ENCODE peak calls at places on chromosomes 6 and 20, in ten cellular contexts. H is adrenal gland, W is GM20000, S is GM12878, I is mesothelial cell of epicardium, Y is H9, V is progenitor cell of endocrine pancreas, K is endodermal cell, E is natural killer cell, Q is colonic mucosa. Z is an unnamed sample.

GRCh38 chr6:31075528-31075927 is 36.8 kb downstream of the C6orf15 start:
- DNase-seq in H (no peak), W (no peak), S (no peak), I (no peak), Y (no peak), V (no peak), K (no peak), E (no peak), Q (no peak), Z (no peak)

GRCh38 chr20:50826121-50826520 is 31.3 kb downstream of the BCAS4 start:
- DNase-seq in H (peak; percentile 64), W (no peak), S (no peak), I (no peak), Y (no peak), V (no peak), K (no peak), E (no peak), Q (no peak), Z (no peak)

GRCh38 chr20:23407770-23408467 is 13.4 kb downstream of the NAPB start:
- DNase-seq in H (no peak), W (peak; percentile 48), S (no peak), I (no peak), Y (no peak), V (no peak), K (no peak), E (no peak), Q (no peak), Z (no peak)

GRCh38 chr6:141580121-141580520 is 552.6 kb upstream of the GJE1 start:
- DNase-seq in H (no peak), W (no peak), S (no peak), I (no peak), Y (no peak), V (no peak), K (no peak), E (no peak), Q (no peak), Z (no peak)

GRCh38 chr6:39980839-39981580 is 46.7 kb upstream of the MOCS1 start:
- DNase-seq in H (peak; percentile 34), W (peak; percentile 31), S (no peak), I (no peak), Y (peak; percentile 41), V (peak; percentile 12), K (peak; percentile 71), E (no peak), Q (peak; percentile 45), Z (peak; percentile 25)

GRCh38 chr20:44406572-44407100 is 51.1 kb downstream of the HNF4A start:
- DNase-seq in H (no peak), W (no peak), S (no peak), I (no peak), Y (no peak), V (no peak), K (no peak), E (no peak), Q (peak; percentile 88), Z (no peak)

GRCh38 chr6:124056884-124057283 is 253.2 kb downstream of the NKAIN2 start:
- DNase-seq in H (no peak), W (no peak), S (no peak), I (no peak), Y (no peak), V (no peak), K (no peak), E (no peak), Q (no peak), Z (no peak)

GRCh38 chr20:1567392-1568165 is 10.1 kb upstream of the SIRPD start:
- DNase-seq in H (no peak), W (peak; percentile 1), S (no peak), I (no peak), Y (no peak), V (no peak), K (peak; percentile 72), E (no peak), Q (no peak), Z (no peak)

DNA sequence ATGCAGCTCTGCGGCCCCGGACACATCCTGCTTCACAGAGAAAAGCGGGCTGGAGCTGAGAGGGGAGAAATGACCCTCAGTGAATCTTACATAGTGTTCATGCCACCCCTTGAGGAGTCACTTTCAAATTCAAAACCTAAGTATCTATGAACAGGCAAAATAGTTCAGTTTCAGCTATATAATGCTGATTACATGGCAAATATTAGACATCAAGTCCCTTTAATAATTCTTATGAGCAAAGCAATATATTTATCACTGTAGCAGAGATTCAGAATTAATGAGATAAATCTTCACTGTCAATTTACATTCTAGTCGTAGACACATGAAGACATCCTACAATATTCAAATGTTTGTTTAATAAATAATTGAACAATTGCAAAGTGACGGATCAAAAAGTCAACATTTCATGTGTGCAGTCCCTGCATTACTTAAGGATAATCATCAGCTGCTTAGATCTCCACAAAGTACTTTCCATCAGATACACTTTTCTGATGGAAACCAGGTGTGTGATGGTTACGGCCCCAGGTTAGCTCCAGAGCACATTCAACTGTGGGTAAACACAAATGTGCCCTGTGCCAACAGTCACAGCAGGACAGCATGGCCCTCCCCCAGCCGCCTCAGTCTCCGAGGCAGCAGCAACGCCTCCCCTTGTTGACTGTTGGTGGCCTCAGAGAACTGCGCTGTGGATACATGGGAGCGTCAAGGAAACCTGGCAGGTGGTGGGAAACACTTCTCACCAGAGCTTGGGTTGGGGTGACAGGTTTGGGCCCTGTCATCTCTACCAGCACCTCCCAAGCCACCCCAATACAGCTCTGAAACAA is 787 bp upstream of the PRR18 start:
- DNase-seq in H (no peak), W (no peak), S (no peak), I (no peak), Y (no peak), V (no peak), K (no peak), E (no peak), Q (no peak), Z (no peak)
- TF ChIP-seq CTCF in H (no peak), W (no peak), S (no peak), I (no peak), Y (no peak), V (no peak), K (no peak), E (no peak), Q (no peak), Z (no peak)

DNA sequence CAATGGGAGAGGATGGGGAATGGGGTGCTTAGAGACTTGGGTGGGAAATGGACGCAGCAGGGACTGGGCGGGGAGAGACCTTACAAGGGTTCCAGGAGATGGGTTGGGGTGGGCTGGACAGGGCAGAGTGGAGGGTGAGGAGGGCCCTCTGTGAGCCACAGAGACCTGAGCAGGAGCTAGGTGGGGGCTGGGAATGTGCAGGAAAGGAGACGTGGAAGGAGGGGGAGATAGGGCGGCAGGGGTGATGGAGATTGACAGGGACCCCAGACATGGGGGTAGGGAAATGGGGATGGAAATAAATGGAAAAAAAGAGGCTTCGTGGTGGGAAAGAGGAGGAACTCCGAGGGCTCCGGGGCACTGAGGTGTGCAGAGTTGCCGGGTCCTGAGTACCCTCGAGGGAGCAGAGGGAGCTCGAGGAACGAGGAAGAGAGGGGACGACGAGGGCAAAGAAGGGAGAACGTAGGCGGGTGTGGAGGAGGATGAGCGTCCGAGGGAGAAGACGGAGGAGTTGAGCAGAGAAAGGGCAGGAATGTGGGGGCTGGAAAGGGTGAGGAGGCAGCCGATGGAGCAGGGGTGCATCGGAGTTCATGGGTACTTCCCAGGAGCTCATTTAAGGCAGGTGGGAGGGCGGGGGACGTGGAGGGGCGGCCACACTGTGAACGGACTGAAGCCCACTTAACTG is 2.1 kb upstream of the CTCFL start:
- DNase-seq in H (no peak), W (no peak), S (no peak), I (no peak), Y (no peak), V (no peak), K (no peak), E (no peak), Q (no peak), Z (no peak)
- TF ChIP-seq CTCF in H (no peak), W (no peak), S (no peak), I (no peak), Y (peak; percentile 43), V (no peak), K (peak; percentile 7), E (no peak), Q (no peak), Z (no peak)

GRCh38 chr6:44000164-44000842 is 126.9 kb downstream of the MRPL14 start:
- DNase-seq in H (no peak), W (peak; percentile 82), S (peak; percentile 84), I (no peak), Y (peak; percentile 94), V (no peak), K (peak; percentile 92), E (no peak), Q (peak; percentile 91), Z (no peak)

GRCh38 chr6:43999628-44000027 is 127.6 kb downstream of the MRPL14 start:
- DNase-seq in H (no peak), W (no peak), S (no peak), I (no peak), Y (no peak), V (no peak), K (no peak), E (no peak), Q (no peak), Z (no peak)

GRCh38 chr6:44002071-44002590 is 125.1 kb downstream of the MRPL14 start:
- DNase-seq in H (no peak), W (no peak), S (no peak), I (peak; percentile 44), Y (peak; percentile 85), V (peak; percentile 73), K (peak; percentile 98), E (no peak), Q (peak; percentile 60), Z (no peak)

GRCh38 chr6:44002591-44003344 is 124.5 kb downstream of the MRPL14 start:
- DNase-seq in H (peak; percentile 70), W (peak; percentile 82), S (no peak), I (peak; percentile 40), Y (peak; percentile 82), V (peak; percentile 71), K (peak; percentile 92), E (peak; percentile 39), Q (peak; percentile 75), Z (peak; percentile 32)

DNA sequence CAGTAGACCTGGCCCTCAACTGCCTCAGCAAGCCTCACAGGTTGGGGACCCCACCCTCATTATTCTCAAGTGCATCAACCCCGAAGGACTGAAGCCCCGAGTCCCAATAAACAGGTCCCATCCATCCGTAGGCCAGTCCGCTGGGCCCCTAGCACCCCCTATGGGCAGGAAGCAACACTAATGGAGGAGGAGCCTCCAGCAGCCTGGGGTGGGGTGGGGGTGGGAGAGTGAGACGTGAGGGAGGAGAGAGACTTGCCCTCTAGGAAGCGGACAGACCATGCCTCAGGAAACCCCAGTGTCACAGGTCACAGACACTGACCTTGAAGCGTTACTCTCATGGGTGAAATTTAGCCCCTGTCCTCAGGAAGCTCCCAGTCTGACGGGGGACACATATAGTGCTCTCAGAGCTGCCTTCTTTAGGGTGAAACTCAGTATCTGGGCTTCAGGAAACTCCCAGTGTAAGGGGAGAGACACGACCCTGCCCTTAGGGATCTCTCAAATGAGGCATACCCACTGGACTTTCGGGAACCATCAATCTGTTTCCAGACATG is 125.9 kb downstream of the MRPL14 start:
- DNase-seq in H (no peak), W (peak; percentile 81), S (peak; percentile 72), I (no peak), Y (peak; percentile 91), V (no peak), K (peak; percentile 94), E (no peak), Q (peak; percentile 73), Z (no peak)
- TF ChIP-seq CTCF in H (peak; percentile 15), W (peak; percentile 47), S (peak; percentile 77), I (no peak), Y (peak; percentile 72), V (peak; percentile 42), K (peak; percentile 79), E (no peak), Q (peak; percentile 36), Z (peak; percentile 41)

DNA sequence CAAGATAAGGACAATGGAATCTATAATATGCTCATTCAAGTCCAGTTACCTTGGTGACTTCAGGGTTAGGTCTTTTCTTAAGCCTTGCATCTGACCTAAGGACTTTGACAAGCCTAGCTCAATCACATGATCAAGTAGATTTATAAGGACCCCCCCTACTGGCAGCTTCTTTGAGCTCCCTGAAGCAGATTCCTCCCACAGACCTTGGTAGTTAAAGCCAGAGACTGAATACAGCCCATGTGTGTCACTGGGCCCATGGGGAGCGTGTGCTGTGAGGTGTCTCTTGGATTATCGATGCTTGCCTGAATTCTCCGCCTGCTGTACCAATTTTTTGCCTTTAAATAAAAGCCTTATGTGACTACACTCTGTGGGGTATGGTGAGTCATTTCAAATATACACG is 372.7 kb upstream of the RGS17 start:
- DNase-seq in H (no peak), W (no peak), S (no peak), I (no peak), Y (peak; percentile 56), V (no peak), K (peak; percentile 72), E (no peak), Q (no peak), Z (no peak)
- TF ChIP-seq CTCF in H (no peak), W (no peak), S (no peak), I (no peak), Y (peak; percentile 62), V (no peak), K (peak; percentile 66), E (no peak), Q (no peak), Z (no peak)